ENCODE peak calls at places on chromosomes 6 and 20, in nine cellular contexts. L is MV-4-11; I is left ventricle myocardium inferior; C is SW480; F is heart right ventricle; Y is iris pigment epithelial cell; M is foreskin fibroblast; J is stimulated activated CD4-positive, alpha-beta T cell treated with anti-CD3 and anti-CD28 coated beads, Interleukin-1b, Interleukin-23, amount 100 ng/mL, for 4 hours; X is AG08396. W is an unnamed sample.

GRCh38 chr6:139863356-139863755 is 488.9 kb upstream of the CITED2 start:
- DNase-seq in L (no peak), I (no peak), C (no peak), F (no peak), Y (peak; percentile 54), M (peak; percentile 54), J (no peak), X (peak; percentile 31), W (no peak)

GRCh38 chr6:72579865-72580264 is 42.0 kb upstream of the KCNQ5 start:
- DNase-seq in L (no peak), I (no peak), C (no peak), F (no peak), Y (peak; percentile 16), M (no peak), J (no peak), X (no peak), W (no peak)

GRCh38 chr6:90286884-90287488 is 9.7 kb downstream of the BACH2 start:
- DNase-seq in L (peak; percentile 18), I (no peak), C (peak; percentile 30), F (no peak), Y (peak; percentile 34), M (no peak), J (peak; percentile 37), X (no peak), W (no peak)

GRCh38 chr6:133704371-133704770 is 184.5 kb upstream of the TCF21 start:
- DNase-seq in L (no peak), I (no peak), C (no peak), F (no peak), Y (peak; percentile 45), M (peak; percentile 44), J (no peak), X (no peak), W (no peak)

GRCh38 chr6:146312606-146313005 is 231.0 kb upstream of the RAB32 start:
- DNase-seq in L (no peak), I (no peak), C (no peak), F (no peak), Y (no peak), M (peak; percentile 12), J (no peak), X (no peak), W (no peak)

GRCh38 chr20:58651548-58651822 is 402 bp downstream of the STX16 start:
- DNase-seq in L (no peak), I (no peak), C (no peak), F (peak; percentile 24), Y (no peak), M (no peak), J (no peak), X (no peak), W (no peak)

GRCh38 chr6:96836579-96837137 is 619 bp downstream of the GPR63 start:
- DNase-seq in L (no peak), I (no peak), C (peak; percentile 13), F (no peak), Y (peak; percentile 18), M (no peak), J (no peak), X (no peak), W (no peak)

GRCh38 chr6:112207773-112208172 is 46.6 kb downstream of the LAMA4 start:
- DNase-seq in L (no peak), I (no peak), C (no peak), F (no peak), Y (no peak), M (no peak), J (no peak), X (no peak), W (no peak)

GRCh38 chr20:44334306-44334705 is 2.5 kb upstream of the R3HDML start:
- DNase-seq in L (no peak), I (no peak), C (no peak), F (no peak), Y (no peak), M (no peak), J (no peak), X (no peak), W (no peak)

GRCh38 chr20:50824137-50824536 is 29.3 kb downstream of the BCAS4 start:
- DNase-seq in L (no peak), I (no peak), C (no peak), F (no peak), Y (peak; percentile 86), M (peak; percentile 93), J (no peak), X (peak; percentile 54), W (peak; percentile 45)

GRCh38 chr6:63644668-63645326 is 9.2 kb downstream of the PHF3 start:
- DNase-seq in L (no peak), I (no peak), C (no peak), F (peak; percentile 14), Y (peak; percentile 2), M (no peak), J (no peak), X (no peak), W (no peak)

GRCh38 chr6:110053395-110054240 is 75.5 kb downstream of the GPR6 start:
- DNase-seq in L (peak; percentile 31), I (no peak), C (peak; percentile 50), F (peak; percentile 25), Y (peak; percentile 61), M (peak; percentile 50), J (no peak), X (peak; percentile 65), W (no peak)

GRCh38 chr20:38723069-38723981 is 961 bp upstream of the SLC32A1 start:
- DNase-seq in L (peak; percentile 76), I (no peak), C (peak; percentile 72), F (no peak), Y (peak; percentile 65), M (no peak), J (no peak), X (peak; percentile 30), W (no peak)

GRCh38 chr6:170167657-170168159 is 123.2 kb downstream of the DLL1 start:
- DNase-seq in L (no peak), I (peak; percentile 32), C (no peak), F (peak; percentile 70), Y (no peak), M (no peak), J (no peak), X (no peak), W (no peak)

GRCh38 chr6:41553405-41553999 is 7.3 kb downstream of the FOXP4 start:
- DNase-seq in L (no peak), I (no peak), C (no peak), F (no peak), Y (no peak), M (no peak), J (no peak), X (no peak), W (no peak)

GRCh38 chr6:67630146-67630545 is 1004.9 kb upstream of the ADGRB3 start:
- DNase-seq in L (peak; percentile 82), I (no peak), C (peak; percentile 2), F (no peak), Y (peak; percentile 97), M (peak; percentile 96), J (no peak), X (peak; percentile 20), W (no peak)

GRCh38 chr6:114339706-114340105 is 3.1 kb downstream of the HS3ST5 start:
- DNase-seq in L (no peak), I (no peak), C (no peak), F (no peak), Y (no peak), M (no peak), J (no peak), X (no peak), W (no peak)

GRCh38 chr6:158014505-158015187 is 33.0 kb downstream of the SYNJ2 start:
- DNase-seq in L (no peak), I (peak; percentile 3), C (no peak), F (no peak), Y (peak; percentile 51), M (no peak), J (no peak), X (no peak), W (no peak)

GRCh38 chr20:58458342-58459057 is 56.7 kb downstream of the APCDD1L start:
- DNase-seq in L (peak; percentile 93), I (no peak), C (no peak), F (no peak), Y (peak; percentile 75), M (no peak), J (no peak), X (no peak), W (no peak)

GRCh38 chr6:159098636-159099106 is 53.9 kb upstream of the TAGAP start:
- DNase-seq in L (peak; percentile 33), I (no peak), C (no peak), F (no peak), Y (no peak), M (no peak), J (peak; percentile 35), X (no peak), W (no peak)

GRCh38 chr6:3977875-3978711 is 100.8 kb downstream of the FAM217A start:
- DNase-seq in L (peak; percentile 74), I (peak; percentile 25), C (peak; percentile 3), F (peak; percentile 24), Y (peak; percentile 94), M (peak; percentile 86), J (peak; percentile 5), X (peak; percentile 45), W (peak; percentile 30)

GRCh38 chr6:30942338-30943060 is 1.7 kb downstream of the MUCL3 start:
- DNase-seq in L (no peak), I (peak; percentile 65), C (peak; percentile 78), F (peak; percentile 71), Y (peak; percentile 87), M (peak; percentile 63), J (no peak), X (peak; percentile 90), W (peak; percentile 70)

GRCh38 chr6:62075869-62076268 is 210.2 kb downstream of the KHDRBS2 start:
- DNase-seq in L (no peak), I (no peak), C (no peak), F (no peak), Y (no peak), M (no peak), J (no peak), X (no peak), W (no peak)

GRCh38 chr6:132132420-132132819 is 181.2 kb upstream of the CCN2 start:
- DNase-seq in L (no peak), I (no peak), C (no peak), F (no peak), Y (peak; percentile 77), M (no peak), J (no peak), X (no peak), W (no peak)

GRCh38 chr6:12482386-12482785 is 192.2 kb downstream of the EDN1 start:
- DNase-seq in L (no peak), I (no peak), C (no peak), F (no peak), Y (no peak), M (no peak), J (no peak), X (no peak), W (no peak)

GRCh38 chr6:111667921-111668320 is 62.2 kb upstream of the TRAF3IP2 start:
- DNase-seq in L (no peak), I (no peak), C (no peak), F (no peak), Y (no peak), M (no peak), J (no peak), X (no peak), W (no peak)

GRCh38 chr20:59850018-59850641 is 83.3 kb downstream of the SYCP2 start:
- DNase-seq in L (peak; percentile 6), I (no peak), C (peak; percentile 69), F (no peak), Y (peak; percentile 50), M (peak; percentile 12), J (no peak), X (no peak), W (no peak)

GRCh38 chr6:145891565-145891964 is 72.6 kb downstream of the SHPRH start:
- DNase-seq in L (peak; percentile 41), I (no peak), C (no peak), F (no peak), Y (peak; percentile 92), M (peak; percentile 32), J (no peak), X (no peak), W (no peak)

GRCh38 chr6:150907385-150907784 is 41.9 kb downstream of the MTHFD1L start:
- DNase-seq in L (no peak), I (no peak), C (no peak), F (no peak), Y (no peak), M (no peak), J (no peak), X (peak; percentile 14), W (no peak)

GRCh38 chr6:23091795-23092194 is 522.4 kb downstream of the HDGFL1 start:
- DNase-seq in L (peak; percentile 0), I (no peak), C (no peak), F (no peak), Y (peak; percentile 50), M (peak; percentile 51), J (no peak), X (no peak), W (no peak)

GRCh38 chr6:31791324-31792089 is 4.0 kb downstream of the VARS1 start:
- DNase-seq in L (peak; percentile 45), I (no peak), C (peak; percentile 50), F (peak; percentile 32), Y (peak; percentile 37), M (no peak), J (no peak), X (peak; percentile 82), W (no peak)

W was measured in psoas muscle.